ENCODE peak calls at places on chromosomes 7 and 10, in five cellular contexts. One of them, this sample, is unnamed.

GRCh38 chr7:140403878-140404564 is at the start of gene RAB19:
- DNase-seq in keratinocyte: no peak
- DNase-seq in mesothelial cell of epicardium: no peak
- DNase-seq in RWPE1: peak
- DNase-seq in PC-3: peak
- DNase-seq in this sample: no peak

GRCh38 chr10:21157664-21158063 is 260.6 kb upstream of the NEBL start:
- DNase-seq in RWPE1: no peak
- DNase-seq in keratinocyte: no peak
- DNase-seq in mesothelial cell of epicardium: no peak
- DNase-seq in PC-3: no peak
- DNase-seq in this sample: no peak

GRCh38 chr10:129046074-129046681 is 420.9 kb upstream of the MGMT start:
- DNase-seq in keratinocyte: no peak
- DNase-seq in PC-3: no peak
- DNase-seq in mesothelial cell of epicardium: no peak
- DNase-seq in RWPE1: no peak
- DNase-seq in this sample: no peak

GRCh38 chr10:68598978-68599753 is 39.0 kb downstream of the TET1 start:
- DNase-seq in mesothelial cell of epicardium: no peak
- DNase-seq in PC-3: peak
- DNase-seq in RWPE1: no peak
- DNase-seq in keratinocyte: no peak
- DNase-seq in this sample: no peak

GRCh38 chr7:30654296-30655090 is 27.8 kb downstream of the CRHR2 start:
- DNase-seq in mesothelial cell of epicardium: no peak
- DNase-seq in keratinocyte: no peak
- DNase-seq in RWPE1: no peak
- DNase-seq in PC-3: no peak
- DNase-seq in this sample: no peak

GRCh38 chr7:2120251-2120660 is 112.5 kb downstream of the MAD1L1 start:
- DNase-seq in mesothelial cell of epicardium: no peak
- DNase-seq in RWPE1: no peak
- DNase-seq in PC-3: no peak
- DNase-seq in keratinocyte: no peak
- DNase-seq in this sample: no peak

GRCh38 chr7:28960071-28960840 is 2.1 kb upstream of the TRIL start:
- DNase-seq in PC-3: peak
- DNase-seq in mesothelial cell of epicardium: no peak
- DNase-seq in keratinocyte: no peak
- DNase-seq in RWPE1: no peak
- DNase-seq in this sample: no peak

GRCh38 chr10:59079386-59080226 is 96.8 kb upstream of the PHYHIPL start:
- DNase-seq in keratinocyte: no peak
- DNase-seq in RWPE1: peak
- DNase-seq in PC-3: peak
- DNase-seq in mesothelial cell of epicardium: no peak
- DNase-seq in this sample: peak

GRCh38 chr10:23533212-23533611 is 94.3 kb downstream of the OTUD1 start:
- DNase-seq in PC-3: no peak
- DNase-seq in keratinocyte: no peak
- DNase-seq in RWPE1: no peak
- DNase-seq in mesothelial cell of epicardium: no peak
- DNase-seq in this sample: no peak

GRCh38 chr10:73875139-73875475 is 752 bp upstream of the CAMK2G start:
- DNase-seq in RWPE1: no peak
- DNase-seq in PC-3: no peak
- DNase-seq in mesothelial cell of epicardium: no peak
- DNase-seq in keratinocyte: no peak
- DNase-seq in this sample: no peak

GRCh38 chr7:4694653-4695335 is 12.7 kb downstream of the FOXK1 start:
- DNase-seq in mesothelial cell of epicardium: no peak
- DNase-seq in keratinocyte: no peak
- DNase-seq in RWPE1: no peak
- DNase-seq in PC-3: no peak
- DNase-seq in this sample: peak

GRCh38 chr10:16441106-16441850 is 4.5 kb downstream of the PTER start:
- DNase-seq in RWPE1: no peak
- DNase-seq in keratinocyte: no peak
- DNase-seq in PC-3: peak
- DNase-seq in mesothelial cell of epicardium: no peak
- DNase-seq in this sample: peak

GRCh38 chr7:134827889-134828288 is 48.5 kb downstream of the CALD1 start:
- DNase-seq in keratinocyte: no peak
- DNase-seq in RWPE1: no peak
- DNase-seq in mesothelial cell of epicardium: no peak
- DNase-seq in PC-3: no peak
- DNase-seq in this sample: no peak

GRCh38 chr7:121430558-121430957 is 34.5 kb upstream of the FAM3C start:
- DNase-seq in PC-3: no peak
- DNase-seq in RWPE1: no peak
- DNase-seq in keratinocyte: no peak
- DNase-seq in mesothelial cell of epicardium: no peak
- DNase-seq in this sample: no peak

GRCh38 chr7:31006864-31007263 is 43.1 kb downstream of the GHRHR start:
- DNase-seq in RWPE1: no peak
- DNase-seq in mesothelial cell of epicardium: no peak
- DNase-seq in keratinocyte: no peak
- DNase-seq in PC-3: no peak
- DNase-seq in this sample: no peak

GRCh38 chr10:117420768-117421167 is 45.5 kb upstream of the PDZD8 start:
- DNase-seq in mesothelial cell of epicardium: no peak
- DNase-seq in RWPE1: no peak
- DNase-seq in PC-3: no peak
- DNase-seq in keratinocyte: no peak
- DNase-seq in this sample: no peak

GRCh38 chr7:137609500-137609899 is 237.3 kb downstream of the DGKI start:
- DNase-seq in PC-3: no peak
- DNase-seq in RWPE1: no peak
- DNase-seq in mesothelial cell of epicardium: no peak
- DNase-seq in keratinocyte: no peak
- DNase-seq in this sample: no peak

DNA sequence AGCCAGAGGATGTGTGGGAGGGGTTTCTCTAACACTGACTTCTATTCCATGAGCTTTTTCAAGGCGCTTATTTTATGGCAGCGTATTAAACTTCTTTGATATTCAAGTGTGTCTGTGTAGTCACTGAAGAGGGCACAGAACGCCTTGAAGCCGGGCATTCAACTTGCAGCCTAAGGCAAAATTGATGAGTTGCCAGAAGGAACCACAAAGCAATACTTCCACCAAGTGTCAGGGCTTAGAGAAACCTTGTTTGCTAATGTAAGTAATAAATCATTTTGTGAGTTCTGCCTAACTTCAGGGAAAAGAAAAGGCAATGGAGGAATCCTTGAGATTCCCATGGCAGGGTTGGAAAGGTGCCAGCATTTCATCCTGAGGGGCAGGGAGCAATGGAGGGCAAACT is 163.8 kb downstream of the LCOR start:
- DNase-seq in RWPE1: no peak
- DNase-seq in PC-3: peak
- DNase-seq in mesothelial cell of epicardium: no peak
- DNase-seq in keratinocyte: no peak
- DNase-seq in this sample: peak
- TF ChIP-seq CTCF in RWPE1: no peak
- TF ChIP-seq CTCF in PC-3: no peak
- TF ChIP-seq CTCF in mesothelial cell of epicardium: no peak
- TF ChIP-seq CTCF in keratinocyte: no peak
- TF ChIP-seq CTCF in this sample: no peak

DNA sequence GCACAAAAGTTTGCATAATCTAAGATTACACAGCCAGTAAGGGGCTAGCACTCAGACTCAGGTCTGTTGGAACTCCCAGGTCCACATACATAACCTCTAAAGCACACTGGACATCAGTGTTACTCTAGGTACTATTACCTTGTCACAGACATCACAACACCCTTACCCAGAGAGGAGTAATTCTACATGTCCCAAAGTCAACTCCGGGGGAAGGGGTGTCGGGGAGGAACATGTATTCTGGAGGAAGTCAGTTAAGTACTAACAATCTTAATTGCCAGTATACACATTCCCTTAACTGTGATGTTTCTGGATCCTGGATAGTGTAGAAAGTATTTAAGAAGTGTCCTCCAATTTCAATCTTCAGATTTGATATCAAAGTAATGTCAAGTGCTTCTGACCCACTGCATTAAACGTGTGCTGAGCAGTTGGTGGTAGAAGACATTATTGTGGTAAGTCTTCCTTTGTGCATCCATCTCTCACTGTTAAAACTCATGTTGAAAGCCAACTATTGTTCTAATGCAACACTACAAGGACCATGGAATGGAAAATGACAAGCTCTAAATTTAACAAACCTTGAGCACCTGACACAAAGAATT is 155.4 kb downstream of the CRPPA start:
- DNase-seq in mesothelial cell of epicardium: no peak
- DNase-seq in RWPE1: no peak
- DNase-seq in keratinocyte: no peak
- DNase-seq in PC-3: no peak
- DNase-seq in this sample: no peak
- TF ChIP-seq CTCF in mesothelial cell of epicardium: no peak
- TF ChIP-seq CTCF in RWPE1: no peak
- TF ChIP-seq CTCF in keratinocyte: no peak
- TF ChIP-seq CTCF in PC-3: no peak
- TF ChIP-seq CTCF in this sample: no peak

DNA sequence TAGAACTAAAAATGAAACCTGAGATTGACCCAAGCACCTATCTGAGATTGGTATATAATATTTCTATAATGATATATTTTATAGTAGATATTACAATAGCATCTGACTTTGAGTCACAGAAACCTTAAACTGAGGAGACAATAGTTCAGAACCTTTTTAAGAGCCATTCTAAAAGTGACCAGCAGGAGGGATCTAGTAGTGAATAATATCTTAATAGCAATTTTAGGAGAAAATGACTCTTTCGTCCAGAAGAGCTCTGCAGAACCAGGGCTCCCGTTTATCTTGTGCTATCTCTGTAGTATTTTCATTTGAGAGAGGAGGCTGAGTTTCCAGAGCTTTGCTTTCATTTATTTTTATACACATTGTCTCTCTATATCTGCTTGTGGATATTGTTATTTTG is 68.1 kb downstream of the PODXL start:
- DNase-seq in RWPE1: no peak
- DNase-seq in mesothelial cell of epicardium: no peak
- DNase-seq in PC-3: peak
- DNase-seq in keratinocyte: no peak
- DNase-seq in this sample: no peak
- TF ChIP-seq CTCF in RWPE1: no peak
- TF ChIP-seq CTCF in mesothelial cell of epicardium: peak
- TF ChIP-seq CTCF in PC-3: peak
- TF ChIP-seq CTCF in keratinocyte: no peak
- TF ChIP-seq CTCF in this sample: peak

DNA sequence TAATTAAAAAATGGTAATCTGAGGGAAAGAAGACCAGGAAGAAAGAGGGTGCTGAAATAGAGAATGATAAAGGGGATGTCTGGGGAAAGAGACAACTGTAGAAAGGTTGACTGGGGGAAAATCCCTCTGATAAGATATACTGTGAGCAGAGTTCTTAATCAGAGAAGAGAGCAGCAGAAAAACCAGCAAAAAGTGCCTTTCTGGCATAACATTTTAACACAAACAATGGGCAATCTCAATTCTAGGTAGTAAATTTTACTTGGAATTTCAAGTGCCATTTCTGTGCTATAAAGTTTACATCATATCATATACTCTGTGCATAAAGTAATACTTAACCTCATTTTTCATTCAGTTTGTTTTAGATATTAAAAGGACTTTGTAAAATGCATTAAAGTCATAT is 251.9 kb upstream of the HGF start:
- DNase-seq in mesothelial cell of epicardium: no peak
- DNase-seq in RWPE1: no peak
- DNase-seq in PC-3: no peak
- DNase-seq in keratinocyte: no peak
- DNase-seq in this sample: no peak
- TF ChIP-seq CTCF in mesothelial cell of epicardium: no peak
- TF ChIP-seq CTCF in RWPE1: no peak
- TF ChIP-seq CTCF in PC-3: no peak
- TF ChIP-seq CTCF in keratinocyte: no peak
- TF ChIP-seq CTCF in this sample: no peak

GRCh38 chr7:95357623-95358022 is 33.3 kb upstream of the PON1 start:
- DNase-seq in keratinocyte: no peak
- DNase-seq in RWPE1: no peak
- DNase-seq in PC-3: peak
- DNase-seq in mesothelial cell of epicardium: no peak
- DNase-seq in this sample: no peak
- TF ChIP-seq CTCF in keratinocyte: no peak
- TF ChIP-seq CTCF in RWPE1: no peak
- TF ChIP-seq CTCF in PC-3: peak
- TF ChIP-seq CTCF in mesothelial cell of epicardium: no peak
- TF ChIP-seq CTCF in this sample: no peak

This sample was measured in HFFc6.